ENCODE peak calls at places on chromosomes 13 and 19, in eight cellular contexts. I, W, C, V, R, D, O and A are unnamed samples.

GRCh38 chr13:24682353-24682752 is 2.1 kb downstream of the ATP12A start:
- DNase-seq in O (no peak), V (no peak), R (no peak), D (no peak), C (no peak), W (no peak), I (no peak), A (no peak)

GRCh38 chr19:18128805-18129204 is 24.2 kb upstream of the PIK3R2 start:
- DNase-seq in V (no peak), R (no peak), W (no peak), D (no peak), I (no peak), C (no peak), O (no peak), A (no peak)

GRCh38 chr13:52906122-52906903 is 57.9 kb upstream of the PCDH8 start:
- DNase-seq in W (no peak), I (no peak), O (no peak), C (no peak), V (no peak), R (no peak), D (no peak), A (no peak)

GRCh38 chr19:53977991-53978731 is 13.3 kb upstream of the CACNG6 start:
- DNase-seq in R (peak; percentile 87), I (no peak), V (no peak), C (no peak), D (no peak), O (no peak), W (peak; percentile 96), A (no peak)

GRCh38 chr19:7857727-7858701 is 16.2 kb downstream of the PRR36 start:
- DNase-seq in D (peak; percentile 67), I (no peak), W (no peak), V (no peak), R (no peak), O (no peak), C (no peak), A (no peak)

GRCh38 chr19:51660975-51661600 is 14.5 kb upstream of the SIGLEC14 start:
- DNase-seq in R (no peak), O (peak; percentile 19), W (peak; percentile 29), I (peak; percentile 23), V (peak; percentile 13), D (peak; percentile 76), C (peak; percentile 87), A (no peak)

GRCh38 chr13:112158961-112159360 is 92.0 kb downstream of the SOX1 start:
- DNase-seq in R (peak; percentile 63), O (no peak), C (no peak), W (no peak), V (no peak), D (no peak), I (no peak), A (no peak)

GRCh38 chr13:41565221-41565620 is 107.9 kb downstream of the RGCC start:
- DNase-seq in W (peak; percentile 66), C (no peak), I (no peak), O (no peak), R (no peak), V (peak; percentile 92), D (no peak), A (no peak)

GRCh38 chr19:45474941-45475516 is 7.2 kb downstream of the FOSB start:
- DNase-seq in C (no peak), O (peak; percentile 25), W (no peak), V (no peak), I (no peak), D (no peak), R (no peak), A (no peak)

GRCh38 chr19:869245-870177 is 10.0 kb downstream of the CFD start:
- DNase-seq in R (peak; percentile 95), C (no peak), D (no peak), W (peak; percentile 91), O (no peak), I (no peak), V (peak; percentile 53), A (no peak)

GRCh38 chr19:47676811-47677210 is 36.4 kb upstream of the EHD2 start:
- DNase-seq in I (no peak), O (no peak), C (no peak), R (no peak), V (no peak), D (no peak), W (no peak), A (no peak)

GRCh38 chr19:55369651-55370304 is 485 bp downstream of the IL11 start:
- DNase-seq in R (no peak), O (no peak), I (no peak), W (peak; percentile 78), V (peak; percentile 48), D (no peak), C (peak; percentile 85), A (no peak)

GRCh38 chr19:17873661-17874422 is 2.1 kb downstream of the SLC5A5 start:
- DNase-seq in W (no peak), O (peak; percentile 64), I (peak; percentile 68), V (no peak), D (peak; percentile 78), R (no peak), C (peak; percentile 83), A (no peak)

GRCh38 chr19:12872941-12873890 is 8.0 kb downstream of the DNASE2 start:
- DNase-seq in W (peak; percentile 50), O (no peak), C (peak; percentile 81), V (no peak), R (no peak), I (no peak), D (peak; percentile 74), A (no peak)

GRCh38 chr13:98475521-98475920 is 101.4 kb downstream of the STK24 start:
- DNase-seq in D (no peak), W (no peak), I (no peak), R (peak; percentile 65), V (no peak), O (no peak), C (no peak), A (no peak)

GRCh38 chr13:41568990-41569387 is 111.6 kb downstream of the RGCC start:
- DNase-seq in I (no peak), D (no peak), R (no peak), W (peak; percentile 16), O (no peak), C (no peak), V (no peak), A (no peak)

GRCh38 chr19:2629491-2630351 is 72.8 kb downstream of the GNG7 start:
- DNase-seq in O (no peak), D (no peak), W (no peak), I (no peak), C (no peak), V (no peak), R (no peak), A (no peak)

GRCh38 chr19:56309511-56310185 is 5.0 kb downstream of the ZSCAN5A start:
- DNase-seq in W (peak; percentile 26), C (peak; percentile 64), R (no peak), O (peak; percentile 35), D (peak; percentile 68), I (peak; percentile 40), V (no peak), A (no peak)

GRCh38 chr19:55460670-55461258 is 678 bp downstream of the ISOC2 start:
- DNase-seq in W (peak; percentile 65), I (peak; percentile 35), V (no peak), D (peak; percentile 69), O (no peak), R (peak; percentile 97), C (peak; percentile 93), A (no peak)

GRCh38 chr19:6796278-6796677 is 23.8 kb downstream of the VAV1 start:
- DNase-seq in C (no peak), W (no peak), D (no peak), I (no peak), O (no peak), R (no peak), V (no peak), A (no peak)